ENCODE peak calls at places on chromosomes 13 and 19, in seven cellular contexts. J is AG04450; E is CD8-positive, alpha-beta T cell; R is endothelial cell; M is WTC11; Y is CD4-positive, alpha-beta T cell; F is brain microvascular endothelial cell. C is an unnamed sample.

GRCh38 chr13:37617162-37617561 is 18.6 kb upstream of the POSTN start:
- DNase-seq in J (no peak), E (no peak), R (no peak), M (no peak), Y (no peak), F (peak; percentile 90), C (no peak)

GRCh38 chr13:73983109-73983508 is 151.1 kb downstream of the KLF12 start:
- DNase-seq in J (no peak), E (no peak), R (no peak), M (no peak), Y (no peak), F (no peak), C (no peak)

GRCh38 chr19:44753932-44754742 is 5.6 kb downstream of the BCL3 start:
- DNase-seq in J (no peak), E (peak; percentile 13), R (no peak), M (peak; percentile 79), Y (peak; percentile 38), F (peak; percentile 67), C (peak; percentile 65)

GRCh38 chr13:46995874-46996273 is 99.0 kb upstream of the HTR2A start:
- DNase-seq in J (no peak), E (no peak), R (no peak), M (no peak), Y (no peak), F (no peak), C (no peak)

GRCh38 chr13:59842507-59842906 is 321.2 kb downstream of the DIAPH3 start:
- DNase-seq in J (no peak), E (no peak), R (no peak), M (no peak), Y (no peak), F (no peak), C (no peak)

GRCh38 chr19:10836478-10837325 is 690 bp upstream of the TMED1 start:
- DNase-seq in J (no peak), E (no peak), R (no peak), M (peak; percentile 67), Y (no peak), F (no peak), C (peak; percentile 32)

GRCh38 chr19:40006273-40006691 is 9.4 kb downstream of the ZNF546 start:
- DNase-seq in J (peak; percentile 59), E (no peak), R (no peak), M (no peak), Y (no peak), F (peak; percentile 94), C (no peak)

GRCh38 chr13:91375119-91375729 is 23.2 kb upstream of the GPC5 start:
- DNase-seq in J (no peak), E (no peak), R (no peak), M (no peak), Y (no peak), F (no peak), C (peak; percentile 6)

GRCh38 chr19:6264077-6264445 is 15.7 kb downstream of the MLLT1 start:
- DNase-seq in J (no peak), E (no peak), R (no peak), M (no peak), Y (no peak), F (no peak), C (no peak)

GRCh38 chr19:2171349-2172145 is 7.8 kb downstream of the DOT1L start:
- DNase-seq in J (no peak), E (peak; percentile 52), R (peak; percentile 14), M (peak; percentile 49), Y (peak; percentile 60), F (no peak), C (no peak)

GRCh38 chr13:44894001-44894770 is 95.1 kb downstream of the NUFIP1 start:
- DNase-seq in J (no peak), E (no peak), R (no peak), M (no peak), Y (no peak), F (no peak), C (no peak)

GRCh38 chr19:46732172-46732938 is 13.5 kb upstream of the FKRP start:
- DNase-seq in J (no peak), E (no peak), R (no peak), M (no peak), Y (no peak), F (no peak), C (no peak)

GRCh38 chr13:39415403-39415802 is 187.6 kb downstream of the LHFPL6 start:
- DNase-seq in J (no peak), E (no peak), R (peak; percentile 47), M (peak; percentile 56), Y (no peak), F (no peak), C (no peak)

GRCh38 chr13:34942732-34943674 is 933 bp downstream of the NBEA start:
- DNase-seq in J (no peak), E (peak; percentile 0), R (peak; percentile 33), M (peak; percentile 61), Y (no peak), F (no peak), C (peak; percentile 61)

GRCh38 chr13:34939771-34940170 is 2.3 kb upstream of the NBEA start:
- DNase-seq in J (no peak), E (no peak), R (no peak), M (no peak), Y (no peak), F (no peak), C (no peak)

GRCh38 chr13:34943675-34944634 is 1.9 kb downstream of the NBEA start:
- DNase-seq in J (no peak), E (no peak), R (no peak), M (no peak), Y (no peak), F (no peak), C (no peak)

GRCh38 chr13:34941436-34941834 is 635 bp upstream of the NBEA start:
- DNase-seq in J (no peak), E (no peak), R (no peak), M (no peak), Y (no peak), F (no peak), C (no peak)

GRCh38 chr13:34941835-34942731 is at the start of gene NBEA:
- DNase-seq in J (no peak), E (peak; percentile 48), R (peak; percentile 81), M (peak; percentile 92), Y (peak; percentile 33), F (peak; percentile 19), C (peak; percentile 88)
- TF ChIP-seq CTCF in J (no peak), E (no peak), R (peak; percentile 44), M (peak; percentile 58), Y (no peak), F (peak; percentile 28), C (no peak)

DNA sequence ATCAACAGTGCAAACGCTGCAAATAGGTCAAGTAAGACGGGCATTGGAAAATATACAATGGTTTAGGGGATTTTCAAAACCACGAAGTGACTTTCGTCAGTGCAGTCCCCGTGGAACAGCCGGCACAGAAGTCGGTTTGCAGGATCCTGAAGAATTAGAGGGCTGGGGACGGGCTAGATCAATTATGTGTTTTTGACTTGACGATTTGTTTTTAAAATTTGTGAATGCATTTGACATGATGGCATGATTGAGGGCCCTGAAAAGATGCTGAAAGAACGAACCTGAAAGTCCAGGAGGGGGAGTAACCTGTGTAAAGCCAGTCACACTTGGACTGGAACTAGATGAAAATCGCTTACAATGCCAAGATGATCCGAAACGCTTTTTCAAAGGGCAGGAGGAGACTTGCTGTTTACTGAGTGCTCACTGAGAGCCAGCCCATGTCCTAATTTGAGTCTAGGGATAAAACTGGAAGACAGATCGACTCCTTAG is 8.9 kb upstream of the DGKH start:
- DNase-seq in J (no peak), E (no peak), R (no peak), M (no peak), Y (no peak), F (no peak), C (no peak)
- TF ChIP-seq CTCF in J (no peak), E (no peak), R (no peak), M (no peak), Y (no peak), F (no peak), C (no peak)

GRCh38 chr13:25109341-25109740 is 13.4 kb downstream of the PABPC3 start:
- DNase-seq in J (no peak), E (no peak), R (no peak), M (no peak), Y (no peak), F (no peak), C (no peak)

GRCh38 chr13:25103711-25104110 is 7.8 kb downstream of the PABPC3 start:
- DNase-seq in J (no peak), E (no peak), R (no peak), M (no peak), Y (no peak), F (no peak), C (no peak)
- TF ChIP-seq CTCF in J (no peak), E (no peak), R (no peak), M (no peak), Y (no peak), F (no peak), C (no peak)

GRCh38 chr13:34065915-34066314 is 248.0 kb downstream of the RFC3 start:
- DNase-seq in J (no peak), E (no peak), R (no peak), M (no peak), Y (no peak), F (no peak), C (no peak)
- TF ChIP-seq CTCF in J (no peak), E (no peak), R (no peak), M (no peak), Y (no peak), F (no peak), C (no peak)

DNA sequence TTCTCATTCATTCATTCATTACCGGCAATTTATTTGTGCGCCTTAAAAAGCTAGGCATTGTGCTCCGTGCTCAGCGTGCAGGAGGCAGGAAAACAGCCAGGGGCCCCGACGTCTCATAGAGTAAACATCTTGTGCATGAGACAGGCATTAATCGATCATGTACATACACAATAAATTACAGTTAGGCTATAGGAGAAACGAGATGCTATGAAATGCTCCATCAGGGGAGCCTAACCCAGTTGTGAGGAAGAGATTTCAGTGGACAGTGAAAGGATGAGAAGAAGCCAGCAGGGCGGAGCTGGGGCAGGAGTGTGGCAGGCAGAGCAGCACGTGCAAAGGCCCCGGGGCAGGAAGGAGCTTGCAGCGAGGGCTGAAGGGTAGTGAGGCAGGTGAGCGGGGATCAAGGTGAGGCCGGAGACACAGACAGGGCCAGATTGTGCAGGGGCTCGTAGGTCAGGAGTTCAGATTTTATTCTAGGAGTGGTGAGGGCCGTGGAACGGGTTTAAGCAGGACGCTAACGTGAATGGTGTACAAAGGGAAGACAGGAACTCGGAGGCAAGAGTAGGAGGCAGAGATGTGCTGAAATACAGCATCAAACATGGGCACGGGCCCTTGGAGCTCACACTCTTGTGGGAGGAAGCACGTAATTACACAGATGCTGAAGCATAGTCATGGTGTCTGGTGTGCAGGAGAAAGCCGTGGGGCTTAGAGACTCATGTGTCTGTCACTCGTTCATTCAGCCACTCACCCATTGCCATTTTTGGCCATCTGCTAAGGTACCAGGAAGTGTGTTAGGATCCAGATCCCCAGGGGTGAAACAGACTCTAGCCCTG is 7.8 kb upstream of the CACNG6 start:
- DNase-seq in J (no peak), E (no peak), R (no peak), M (no peak), Y (no peak), F (no peak), C (no peak)
- TF ChIP-seq CTCF in J (no peak), E (no peak), R (no peak), M (no peak), Y (no peak), F (no peak), C (no peak)

C was measured in nephron progenitor cell.